ENCODE peak calls at places on chromosomes 6 and 20, in five cellular contexts. O is CD4-positive, alpha-beta memory T cell; J is HTR-8/SVneo; Y is foreskin melanocyte; V is pancreas. U is an unnamed sample.
A peak's percentile ranks its signal among the peaks of the same experiment; 100 is the strongest.

GRCh38 chr20:19970256-19970765 is 46.9 kb upstream of the NAA20 start:
- DNase-seq in J (no peak), Y (no peak), V (no peak), O (no peak), U (no peak)

GRCh38 chr6:33815854-33816253 is 12.1 kb upstream of the MLN start:
- DNase-seq in Y (no peak), O (no peak), V (no peak), J (peak; percentile 75), U (no peak)

GRCh38 chr20:47274449-47275108 is 81.9 kb downstream of the ZMYND8 start:
- DNase-seq in J (peak; percentile 96), Y (peak; percentile 94), V (no peak), O (no peak), U (no peak)

GRCh38 chr20:51532577-51533191 is 9.8 kb downstream of the NFATC2 start:
- DNase-seq in J (no peak), O (no peak), Y (no peak), V (no peak), U (no peak)

GRCh38 chr20:11906626-11907480 is 10.8 kb upstream of the BTBD3 start:
- DNase-seq in Y (peak; percentile 70), J (no peak), V (no peak), O (no peak), U (no peak)

GRCh38 chr6:113445201-113445600 is 411.9 kb upstream of the MARCKS start:
- DNase-seq in Y (peak; percentile 89), J (no peak), O (no peak), V (no peak), U (no peak)

GRCh38 chr20:10649817-10650200 is 24.0 kb downstream of the JAG1 start:
- DNase-seq in V (no peak), Y (no peak), O (no peak), J (no peak), U (no peak)

GRCh38 chr6:119524410-119524809 is 174.8 kb upstream of the MAN1A1 start:
- DNase-seq in J (no peak), O (no peak), V (no peak), Y (no peak), U (no peak)

GRCh38 chr6:150761771-150762170 is 103.7 kb upstream of the MTHFD1L start:
- DNase-seq in J (no peak), O (no peak), Y (no peak), V (no peak), U (no peak)

GRCh38 chr6:149963462-149964242 is at the start of gene ULBP1:
- DNase-seq in Y (peak; percentile 26), J (peak; percentile 52), O (peak; percentile 64), V (peak; percentile 81), U (peak; percentile 79)